ENCODE peak calls at places on chromosomes 2 and 18, in five cellular contexts. One of them, this sample, is unnamed.

GRCh38 chr2:241560883-241561474 is 2.4 kb downstream of the BOK start:
- DNase-seq in NCI-H2029: no peak
- DNase-seq in amniotic stem cell: no peak
- DNase-seq in stimulated activated CD4-positive, alpha-beta T cell treated with anti-CD3 and anti-CD28 coated beads, Interleukin-4, amount 100 ng/mL, for 24 hours: no peak
- DNase-seq in cardiac fibroblast: peak; percentile 53
- DNase-seq in this sample: no peak

GRCh38 chr2:170314744-170315447 is 136.9 kb downstream of the MYO3B start:
- DNase-seq in NCI-H2029: no peak
- DNase-seq in amniotic stem cell: no peak
- DNase-seq in stimulated activated CD4-positive, alpha-beta T cell treated with anti-CD3 and anti-CD28 coated beads, Interleukin-4, amount 100 ng/mL, for 24 hours: no peak
- DNase-seq in cardiac fibroblast: no peak
- DNase-seq in this sample: no peak

GRCh38 chr2:207813221-207813916 is 43.7 kb upstream of the FZD5 start:
- DNase-seq in NCI-H2029: no peak
- DNase-seq in amniotic stem cell: no peak
- DNase-seq in stimulated activated CD4-positive, alpha-beta T cell treated with anti-CD3 and anti-CD28 coated beads, Interleukin-4, amount 100 ng/mL, for 24 hours: no peak
- DNase-seq in cardiac fibroblast: no peak
- DNase-seq in this sample: no peak

GRCh38 chr2:221381928-221382488 is 190.1 kb downstream of the EPHA4 start:
- DNase-seq in NCI-H2029: no peak
- DNase-seq in amniotic stem cell: no peak
- DNase-seq in stimulated activated CD4-positive, alpha-beta T cell treated with anti-CD3 and anti-CD28 coated beads, Interleukin-4, amount 100 ng/mL, for 24 hours: no peak
- DNase-seq in cardiac fibroblast: no peak
- DNase-seq in this sample: no peak

GRCh38 chr2:210537021-210537650 is 19.3 kb upstream of the CPS1 start:
- DNase-seq in NCI-H2029: no peak
- DNase-seq in amniotic stem cell: no peak
- DNase-seq in stimulated activated CD4-positive, alpha-beta T cell treated with anti-CD3 and anti-CD28 coated beads, Interleukin-4, amount 100 ng/mL, for 24 hours: no peak
- DNase-seq in cardiac fibroblast: no peak
- DNase-seq in this sample: no peak

GRCh38 chr2:24540011-24540477 is 49.0 kb downstream of the NCOA1 start:
- DNase-seq in NCI-H2029: no peak
- DNase-seq in amniotic stem cell: no peak
- DNase-seq in stimulated activated CD4-positive, alpha-beta T cell treated with anti-CD3 and anti-CD28 coated beads, Interleukin-4, amount 100 ng/mL, for 24 hours: no peak
- DNase-seq in cardiac fibroblast: no peak
- DNase-seq in this sample: no peak

GRCh38 chr2:46379213-46380037 is 82.2 kb downstream of the EPAS1 start:
- DNase-seq in NCI-H2029: no peak
- DNase-seq in amniotic stem cell: no peak
- DNase-seq in stimulated activated CD4-positive, alpha-beta T cell treated with anti-CD3 and anti-CD28 coated beads, Interleukin-4, amount 100 ng/mL, for 24 hours: no peak
- DNase-seq in cardiac fibroblast: peak; percentile 76
- DNase-seq in this sample: no peak

GRCh38 chr2:21822505-21822904 is 698.7 kb downstream of the TDRD15 start:
- DNase-seq in NCI-H2029: no peak
- DNase-seq in amniotic stem cell: no peak
- DNase-seq in stimulated activated CD4-positive, alpha-beta T cell treated with anti-CD3 and anti-CD28 coated beads, Interleukin-4, amount 100 ng/mL, for 24 hours: no peak
- DNase-seq in cardiac fibroblast: no peak
- DNase-seq in this sample: no peak

GRCh38 chr2:106868199-106868598 is 17.8 kb downstream of the ST6GAL2 start:
- DNase-seq in NCI-H2029: no peak
- DNase-seq in amniotic stem cell: no peak
- DNase-seq in stimulated activated CD4-positive, alpha-beta T cell treated with anti-CD3 and anti-CD28 coated beads, Interleukin-4, amount 100 ng/mL, for 24 hours: no peak
- DNase-seq in cardiac fibroblast: no peak
- DNase-seq in this sample: no peak

GRCh38 chr18:61502472-61502871 is 169.2 kb downstream of the CDH20 start:
- DNase-seq in NCI-H2029: no peak
- DNase-seq in amniotic stem cell: peak; percentile 70
- DNase-seq in stimulated activated CD4-positive, alpha-beta T cell treated with anti-CD3 and anti-CD28 coated beads, Interleukin-4, amount 100 ng/mL, for 24 hours: no peak
- DNase-seq in cardiac fibroblast: peak; percentile 79
- DNase-seq in this sample: peak; percentile 31

GRCh38 chr2:229686122-229686919 is 28.0 kb downstream of the DNER start:
- DNase-seq in NCI-H2029: peak; percentile 35
- DNase-seq in amniotic stem cell: no peak
- DNase-seq in stimulated activated CD4-positive, alpha-beta T cell treated with anti-CD3 and anti-CD28 coated beads, Interleukin-4, amount 100 ng/mL, for 24 hours: no peak
- DNase-seq in cardiac fibroblast: no peak
- DNase-seq in this sample: no peak

GRCh38 chr2:2590796-2591541 is 259.9 kb upstream of the MYT1L start:
- DNase-seq in NCI-H2029: no peak
- DNase-seq in amniotic stem cell: no peak
- DNase-seq in stimulated activated CD4-positive, alpha-beta T cell treated with anti-CD3 and anti-CD28 coated beads, Interleukin-4, amount 100 ng/mL, for 24 hours: no peak
- DNase-seq in cardiac fibroblast: no peak
- DNase-seq in this sample: no peak

This sample was measured in colonic mucosa.